ENCODE peak calls at places on chromosomes 12 and 14, in ten cellular contexts. Y is mucosa of gallbladder, C is endothelial cell, Q is NCI-H1092 treated with DMSO at 0.1 percent for 48 hours, I is RWPE1, W is HEK293T, J is right cardiac atrium, E is sciatic nerve, A is IMR-90, D is pancreas. N is an unnamed sample.

GRCh38 chr12:94841904-94842610 is 161.4 kb downstream of the NDUFA12 start:
- DNase-seq in Y (no peak), C (no peak), Q (no peak), I (no peak), W (no peak), J (no peak), E (no peak), A (no peak), D (no peak), N (no peak)

GRCh38 chr14:69789118-69789640 is 7.9 kb downstream of the SLC10A1 start:
- DNase-seq in Y (no peak), C (no peak), Q (no peak), I (peak; percentile 26), W (no peak), J (no peak), E (no peak), A (no peak), D (no peak), N (no peak)

GRCh38 chr12:52494518-52494917 is 1.5 kb upstream of the KRT6A start:
- DNase-seq in Y (no peak), C (no peak), Q (no peak), I (peak; percentile 86), W (no peak), J (peak; percentile 58), E (no peak), A (no peak), D (no peak), N (no peak)

GRCh38 chr12:78101946-78102635 is 271.4 kb downstream of the NAV3 start:
- DNase-seq in Y (no peak), C (no peak), Q (peak; percentile 3), I (no peak), W (no peak), J (no peak), E (no peak), A (no peak), D (no peak), N (no peak)

GRCh38 chr14:104892517-104893434 is 27.7 kb downstream of the CEP170B start:
- DNase-seq in Y (no peak), C (peak; percentile 5), Q (no peak), I (no peak), W (no peak), J (peak; percentile 12), E (no peak), A (no peak), D (peak; percentile 14), N (peak; percentile 24)

GRCh38 chr14:85532570-85532969 is 2.6 kb downstream of the FLRT2 start:
- DNase-seq in Y (no peak), C (no peak), Q (no peak), I (no peak), W (no peak), J (no peak), E (no peak), A (no peak), D (no peak), N (no peak)

GRCh38 chr12:126895946-126896520 is 1370.9 kb upstream of the TMEM132C start:
- DNase-seq in Y (no peak), C (no peak), Q (no peak), I (no peak), W (no peak), J (no peak), E (no peak), A (no peak), D (no peak), N (no peak)

GRCh38 chr12:20436367-20436766 is 68.0 kb downstream of the PDE3A start:
- DNase-seq in Y (no peak), C (no peak), Q (no peak), I (no peak), W (no peak), J (no peak), E (no peak), A (peak; percentile 19), D (no peak), N (no peak)

GRCh38 chr12:93443576-93443975 is 1.8 kb upstream of the UBE2N start:
- DNase-seq in Y (no peak), C (no peak), Q (no peak), I (no peak), W (no peak), J (peak; percentile 13), E (no peak), A (no peak), D (no peak), N (no peak)